ENCODE peak calls at places on chromosomes 13 and 19, in five cellular contexts. F is IMR-90, K is stomach, V is lower leg skin, E is HCT116. L is an unnamed sample.

GRCh38 chr19:43078311-43078710 is 4.2 kb downstream of the PSG2 start:
- DNase-seq in F (peak), K (no peak), V (no peak), E (no peak), L (no peak)

GRCh38 chr19:19820774-19821315 is 705 bp downstream of the ZNF506 start:
- DNase-seq in F (no peak), K (no peak), V (no peak), E (no peak), L (no peak)

GRCh38 chr13:78606471-78607408 is 3.4 kb upstream of the POU4F1 start:
- DNase-seq in F (no peak), K (no peak), V (no peak), E (no peak), L (no peak)

GRCh38 chr13:56216221-56216620 is 924.5 kb upstream of the PRR20A start:
- DNase-seq in F (no peak), K (no peak), V (no peak), E (no peak), L (no peak)

GRCh38 chr13:41634407-41634806 is 177.1 kb downstream of the RGCC start:
- DNase-seq in F (no peak), K (no peak), V (no peak), E (no peak), L (no peak)

GRCh38 chr13:98942485-98942884 is 35.4 kb downstream of the DOCK9 start:
- DNase-seq in F (no peak), K (no peak), V (no peak), E (no peak), L (no peak)

GRCh38 chr19:55146648-55147218 is 2.3 kb downstream of the TNNT1 start:
- DNase-seq in F (no peak), K (no peak), V (no peak), E (peak), L (peak)

GRCh38 chr19:39265321-39265916 is 2.8 kb upstream of the IFNL2 start:
- DNase-seq in F (no peak), K (no peak), V (no peak), E (no peak), L (no peak)

GRCh38 chr19:918481-919156 is 1.5 kb downstream of the KISS1R start:
- DNase-seq in F (no peak), K (no peak), V (no peak), E (no peak), L (no peak)

GRCh38 chr13:39036212-39036611 is 1.7 kb downstream of the PROSER1 start:
- DNase-seq in F (peak), K (no peak), V (no peak), E (no peak), L (no peak)

GRCh38 chr19:40584007-40584406 is 7.3 kb downstream of the SHKBP1 start:
- DNase-seq in F (no peak), K (no peak), V (no peak), E (no peak), L (no peak)

GRCh38 chr19:50667759-50668231 is 18.6 kb downstream of the C19orf81 start:
- DNase-seq in F (no peak), K (no peak), V (no peak), E (no peak), L (no peak)
- TF ChIP-seq POLR2A in F (no peak), K (no peak), V (no peak), E (no peak), L (no peak)

GRCh38 chr19:18473003-18473705 is 35.2 kb upstream of the ISYNA1 start:
- DNase-seq in F (peak), K (no peak), V (no peak), E (no peak), L (no peak)
- TF ChIP-seq CTCF in F (no peak), K (no peak), V (no peak), E (no peak), L (no peak)

GRCh38 chr19:3440082-3440481 is 40.2 kb downstream of the SMIM24 start:
- DNase-seq in F (no peak), K (peak), V (no peak), E (no peak), L (no peak)

GRCh38 chr19:3433313-3433712 is 47.0 kb downstream of the SMIM24 start:
- DNase-seq in F (no peak), K (no peak), V (no peak), E (no peak), L (no peak)

GRCh38 chr19:3433805-3434540 is 46.4 kb downstream of the SMIM24 start:
- DNase-seq in F (no peak), K (no peak), V (no peak), E (no peak), L (no peak)

GRCh38 chr19:3431760-3432397 is 48.4 kb downstream of the SMIM24 start:
- DNase-seq in F (no peak), K (no peak), V (no peak), E (no peak), L (no peak)

GRCh38 chr19:3434630-3435553 is 45.4 kb downstream of the SMIM24 start:
- DNase-seq in F (peak), K (peak), V (peak), E (peak), L (peak)
- TF ChIP-seq POLR2A in F (no peak), K (no peak), V (no peak), E (no peak), L (peak)

GRCh38 chr19:46721269-46722003 is 4.5 kb upstream of the PRKD2 start:
- DNase-seq in F (no peak), K (no peak), V (no peak), E (no peak), L (no peak)
- TF ChIP-seq CTCF in F (peak), K (no peak), V (no peak), E (peak), L (no peak)

GRCh38 chr13:35501721-35502235 is 25.3 kb upstream of the MAB21L1 start:
- DNase-seq in F (no peak), K (no peak), V (no peak), E (no peak), L (no peak)

GRCh38 chr13:35496761-35497386 is 20.4 kb upstream of the MAB21L1 start:
- DNase-seq in F (no peak), K (no peak), V (no peak), E (no peak), L (no peak)

GRCh38 chr13:35500071-35500595 is 23.6 kb upstream of the MAB21L1 start:
- DNase-seq in F (no peak), K (no peak), V (no peak), E (no peak), L (no peak)

GRCh38 chr13:35502456-35502855 is 26.0 kb upstream of the MAB21L1 start:
- DNase-seq in F (no peak), K (no peak), V (no peak), E (no peak), L (no peak)

DNA sequence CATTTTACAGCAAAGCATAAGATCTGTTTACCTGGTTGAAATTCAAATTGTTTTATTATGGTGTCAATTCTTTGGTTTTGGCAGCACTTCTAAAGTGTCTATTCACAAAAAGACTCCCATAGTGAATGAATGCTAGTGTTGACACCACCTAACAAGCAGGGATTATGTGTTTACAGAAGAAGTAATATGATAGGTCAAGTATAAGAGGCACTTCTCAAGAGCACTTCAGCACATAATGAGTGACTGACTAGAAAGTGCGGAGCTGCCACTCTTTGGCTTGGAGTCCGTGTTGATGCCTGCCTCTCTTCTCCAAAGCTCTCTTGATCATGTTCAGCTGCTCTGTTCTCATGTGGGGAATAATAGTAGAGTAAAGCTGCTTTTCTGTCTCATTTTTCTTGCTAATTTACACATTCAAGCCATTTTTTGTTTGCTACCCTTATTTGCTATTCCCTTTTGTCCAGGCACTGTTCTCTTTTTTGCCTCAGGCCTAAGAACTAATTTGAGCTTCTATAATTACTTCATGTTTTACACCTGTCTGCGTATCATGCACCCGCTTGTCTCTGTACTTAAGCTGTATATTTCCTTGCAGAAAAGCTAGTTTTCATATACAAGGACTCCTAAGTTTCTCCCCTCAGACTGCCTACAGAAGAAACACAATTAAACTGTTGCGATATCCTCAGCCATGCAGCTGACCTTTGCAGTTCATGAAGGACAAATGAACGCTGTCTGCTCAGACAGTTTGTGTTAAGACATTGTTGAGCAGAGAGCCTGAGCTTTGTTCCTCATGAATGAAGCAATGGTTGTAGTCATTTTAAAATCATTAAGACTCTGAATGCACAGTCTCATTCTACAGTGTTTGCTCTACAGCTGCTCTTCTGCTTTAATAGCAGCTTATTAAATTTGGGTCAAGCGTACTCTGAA is 22.9 kb upstream of the MAB21L1 start:
- DNase-seq in F (no peak), K (no peak), V (no peak), E (no peak), L (no peak)
- TF ChIP-seq POLR2A in F (no peak), K (no peak), V (no peak), E (no peak), L (no peak)

GRCh38 chr13:33218426-33218825 is 67.1 kb downstream of the STARD13 start:
- DNase-seq in F (no peak), K (no peak), V (no peak), E (no peak), L (no peak)
- TF ChIP-seq CTCF in F (no peak), K (no peak), V (no peak), E (no peak), L (no peak)

GRCh38 chr19:6372594-6373095 is at the start of gene ALKBH7:
- DNase-seq in F (peak), K (peak), V (peak), E (peak), L (peak)
- TF ChIP-seq POLR2A in F (peak), K (no peak), V (no peak), E (peak), L (peak)

GRCh38 chr19:8413593-8413923 is 453 bp downstream of the MARCHF2 start:
- DNase-seq in F (no peak), K (no peak), V (no peak), E (no peak), L (no peak)

GRCh38 chr19:8412783-8413592 is at the start of gene MARCHF2:
- DNase-seq in F (peak), K (peak), V (peak), E (peak), L (peak)
- TF ChIP-seq CTCF in F (peak), K (no peak), V (no peak), E (peak), L (peak)

DNA sequence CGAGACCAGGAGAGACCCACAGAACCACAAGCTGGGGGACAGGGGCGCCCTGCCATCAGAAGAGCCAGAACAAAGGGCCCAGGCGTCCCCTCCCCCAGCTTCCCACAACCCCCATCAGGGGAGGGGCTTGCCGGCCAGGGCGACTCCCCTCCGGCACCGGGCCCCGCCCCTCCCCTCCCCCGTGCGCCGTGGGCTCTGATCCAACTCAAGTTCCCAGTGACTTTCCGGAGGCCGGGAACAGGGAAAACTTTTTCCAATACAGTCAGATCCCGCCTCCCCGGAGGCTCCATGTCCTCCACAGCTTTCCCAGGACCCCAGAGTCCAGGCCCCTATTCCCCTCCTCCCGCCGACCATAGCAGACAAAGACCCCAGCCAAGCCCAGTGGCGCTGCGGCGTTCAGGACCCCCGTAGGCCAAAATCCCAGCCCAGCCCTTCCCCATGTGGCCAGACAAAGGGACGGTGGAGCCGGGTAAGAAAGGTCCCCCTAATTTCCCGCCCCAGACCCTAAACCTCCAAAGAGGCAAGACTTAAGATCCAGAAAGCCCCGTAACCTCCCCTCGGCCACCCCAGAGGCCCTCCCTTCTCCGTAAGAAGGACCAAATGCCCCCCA is 673 bp downstream of the TEAD2 start:
- DNase-seq in F (peak), K (peak), V (peak), E (peak), L (peak)
- TF ChIP-seq POLR2A in F (peak), K (no peak), V (no peak), E (no peak), L (peak)

GRCh38 chr13:51935326-51936171 is 73.8 kb downstream of the CCDC70 start:
- DNase-seq in F (no peak), K (peak), V (no peak), E (peak), L (no peak)
- TF ChIP-seq CTCF in F (peak), K (no peak), V (no peak), E (peak), L (peak)